ENCODE peak calls at places on chromosome 19, in nine cellular contexts. W is SJSA1; D is SK-N-MC; O is WTC11; S is left ventricle myocardium inferior; H is ureter; Z is GOT3; X is stimulated activated naive CD8-positive, alpha-beta T cell treated with anti-CD3 and anti-CD28 coated beads, Interleukin-15, Interleukin-2, amounts not matched to agents 100 U/mL and 50 U/mL, for 24 hours; N is Caki2. C is an unnamed sample.

GRCh38 chr19:12782424-12783225 is 7.3 kb upstream of the HOOK2 start:
- DNase-seq in N (peak), D (no peak), H (peak), W (peak), Z (peak), X (peak), S (peak), O (peak), C (peak)

GRCh38 chr19:23799321-23799720 is 40.6 kb upstream of the ZNF681 start:
- DNase-seq in W (no peak), D (no peak), O (no peak), S (no peak), Z (no peak), N (no peak), X (peak), H (no peak), C (no peak)

GRCh38 chr19:47113446-47114348 is at the start of gene ZC3H4:
- DNase-seq in X (peak), H (peak), S (peak), O (peak), Z (peak), D (no peak), W (peak), N (peak), C (peak)

GRCh38 chr19:15223649-15224371 is 8.4 kb downstream of the EPHX3 start:
- DNase-seq in X (no peak), W (no peak), H (no peak), D (no peak), S (no peak), N (no peak), O (no peak), Z (no peak), C (no peak)

GRCh38 chr19:15897738-15898276 is at the start of gene CYP4F2:
- DNase-seq in H (no peak), S (no peak), W (no peak), X (no peak), N (no peak), O (no peak), D (no peak), Z (no peak), C (no peak)

GRCh38 chr19:33064117-33064777 is 441 bp downstream of the RHPN2 start:
- DNase-seq in S (no peak), D (no peak), W (no peak), N (no peak), X (peak), H (no peak), Z (no peak), O (peak), C (peak)

GRCh38 chr19:19113040-19113541 is 25.2 kb downstream of the TMEM161A start:
- DNase-seq in O (peak), W (peak), X (no peak), S (no peak), D (no peak), H (no peak), Z (no peak), N (no peak), C (peak)

GRCh38 chr19:47447470-47448359 is 24.0 kb downstream of the SLC8A2 start:
- DNase-seq in N (peak), O (peak), D (no peak), Z (no peak), H (peak), W (peak), X (peak), S (peak), C (peak)

GRCh38 chr19:28546148-28546685 is 666.7 kb downstream of the UQCRFS1 start:
- DNase-seq in W (no peak), S (no peak), D (no peak), Z (no peak), H (no peak), O (no peak), N (no peak), X (no peak), C (no peak)

GRCh38 chr19:45119582-45119981 is 26.6 kb downstream of the PPP1R37 start:
- DNase-seq in N (no peak), W (no peak), S (no peak), X (no peak), D (no peak), O (no peak), Z (no peak), H (no peak), C (no peak)

C was measured in H9.